ENCODE peak calls at places on chromosomes 16 and 17, in nine cellular contexts. I is neural progenitor cell, B is hepatocyte, M is fibroblast of lung, E is HCT116, X is MM.1S, Y is K562, L is GM23338, C is GM12878. H is an unnamed sample. For H3K4me1, the result is how much of the 10 kb centered on the place peaks cover.

GRCh38 chr16:89602273-89602951 is 11.0 kb upstream of the DPEP1 start:
- DNase-seq in I (peak), B (peak), M (peak), E (peak), X (no peak), Y (peak), L (peak), C (no peak), H (peak)

GRCh38 chr17:31309525-31309924 is 4.3 kb downstream of the EVI2B start:
- DNase-seq in I (no peak), B (no peak), M (no peak), E (no peak), X (peak), Y (no peak), L (no peak), C (peak), H (no peak)

GRCh38 chr17:40139566-40140058 is 725 bp upstream of the CASC3 start:
- DNase-seq in I (no peak), B (no peak), M (no peak), E (no peak), X (no peak), Y (no peak), L (no peak), C (no peak), H (no peak)

GRCh38 chr16:22320572-22321339 is 23.5 kb downstream of the POLR3E start:
- DNase-seq in I (no peak), B (no peak), M (no peak), E (no peak), X (no peak), Y (no peak), L (no peak), C (no peak), H (no peak)

GRCh38 chr16:11583889-11584565 is 2.7 kb downstream of the LITAF start:
- DNase-seq in I (no peak), B (no peak), M (no peak), E (no peak), X (peak), Y (no peak), L (no peak), C (no peak), H (no peak)

GRCh38 chr17:35943537-35943936 is at the start of gene LYZL6:
- DNase-seq in I (no peak), B (no peak), M (no peak), E (no peak), X (no peak), Y (no peak), L (no peak), C (no peak), H (no peak)

GRCh38 chr16:1791943-1792812 is 1.3 kb downstream of the IGFALS start:
- DNase-seq in I (no peak), B (peak), M (no peak), E (no peak), X (no peak), Y (no peak), L (no peak), C (no peak), H (no peak)

GRCh38 chr16:30893744-30894539 is at the start of gene BCL7C:
- DNase-seq in I (peak), B (peak), M (peak), E (peak), X (peak), Y (peak), L (peak), C (no peak), H (peak)

GRCh38 chr17:16877102-16877501 is 94.8 kb downstream of the TNFRSF13B start:
- DNase-seq in I (no peak), B (no peak), M (no peak), E (no peak), X (no peak), Y (no peak), L (no peak), C (no peak), H (no peak)

GRCh38 chr17:60548990-60549389 is 22.9 kb upstream of the APPBP2 start:
- DNase-seq in I (no peak), B (no peak), M (no peak), E (no peak), X (no peak), Y (no peak), L (no peak), C (no peak), H (no peak)

GRCh38 chr17:16439303-16439791 is 24.0 kb downstream of the TRPV2 start:
- DNase-seq in I (no peak), B (no peak), M (no peak), E (no peak), X (peak), Y (peak), L (no peak), C (no peak), H (no peak)

GRCh38 chr17:39208893-39209292 is 8.8 kb downstream of the RPL19 start:
- DNase-seq in I (peak), B (no peak), M (peak), E (no peak), X (peak), Y (peak), L (no peak), C (no peak), H (peak)

GRCh38 chr16:84692451-84692850 is 7.3 kb upstream of the USP10 start:
- DNase-seq in I (no peak), B (no peak), M (no peak), E (no peak), X (no peak), Y (no peak), L (no peak), C (no peak), H (no peak)

GRCh38 chr17:39927928-39928867 is 666 bp downstream of the LRRC3C start:
- DNase-seq in I (peak), B (peak), M (no peak), E (no peak), X (peak), Y (peak), L (peak), C (no peak), H (no peak)

GRCh38 chr16:2486645-2487516 is 12.0 kb downstream of the TBC1D24 start:
- DNase-seq in I (peak), B (no peak), M (no peak), E (no peak), X (no peak), Y (no peak), L (no peak), C (peak), H (no peak)

GRCh38 chr16:81740163-81740562 is 38.9 kb upstream of the PLCG2 start:
- DNase-seq in I (no peak), B (no peak), M (no peak), E (no peak), X (peak), Y (peak), L (peak), C (peak), H (no peak)

GRCh38 chr16:88726981-88727380 is 20.7 kb downstream of the CTU2 start:
- DNase-seq in I (no peak), B (no peak), M (no peak), E (no peak), X (no peak), Y (no peak), L (no peak), C (no peak), H (no peak)

GRCh38 chr16:67708368-67708771 is 10.7 kb downstream of the GFOD2 start:
- DNase-seq in I (no peak), B (no peak), M (peak), E (no peak), X (no peak), Y (no peak), L (no peak), C (no peak), H (no peak)

GRCh38 chr17:72978593-72979218 is 113.8 kb downstream of the SLC39A11 start:
- DNase-seq in I (no peak), B (no peak), M (no peak), E (no peak), X (no peak), Y (peak), L (no peak), C (no peak), H (no peak)

GRCh38 chr17:6997171-6997570 is 1.3 kb downstream of the ALOX12 start:
- DNase-seq in I (no peak), B (no peak), M (no peak), E (no peak), X (no peak), Y (no peak), L (no peak), C (no peak), H (no peak)

GRCh38 chr17:66229783-66230538 is 746 bp upstream of the APOH start:
- DNase-seq in I (no peak), B (no peak), M (no peak), E (no peak), X (no peak), Y (no peak), L (no peak), C (no peak), H (no peak)

GRCh38 chr17:8237175-8237574 is 10.7 kb downstream of the CTC1 start:
- DNase-seq in I (no peak), B (peak), M (no peak), E (no peak), X (no peak), Y (peak), L (no peak), C (no peak), H (no peak)

GRCh38 chr16:635573-636205 is 416 bp downstream of the METTL26 start:
- DNase-seq in I (no peak), B (no peak), M (no peak), E (no peak), X (no peak), Y (peak), L (no peak), C (no peak), H (peak)

GRCh38 chr16:633336-634050 is 2.6 kb downstream of the METTL26 start:
- DNase-seq in I (no peak), B (no peak), M (no peak), E (no peak), X (no peak), Y (no peak), L (no peak), C (no peak), H (no peak)

GRCh38 chr16:636206-637080 is at the start of gene METTL26:
- DNase-seq in I (peak), B (peak), M (peak), E (peak), X (peak), Y (peak), L (peak), C (peak), H (peak)

GRCh38 chr16:634051-634670 is 1.9 kb downstream of the METTL26 start:
- DNase-seq in I (no peak), B (no peak), M (no peak), E (no peak), X (no peak), Y (no peak), L (no peak), C (no peak), H (no peak)

GRCh38 chr16:634996-635395 is 1.1 kb downstream of the METTL26 start:
- DNase-seq in I (no peak), B (no peak), M (no peak), E (no peak), X (no peak), Y (no peak), L (no peak), C (no peak), H (no peak)
- H3K4me2 ChIP-seq in I (peak), B (peak), M (peak), E (peak), X (peak), Y (peak), L (peak), C (peak), H (peak)

GRCh38 chr16:87342978-87343752 is 26.0 kb upstream of the C16orf95 start:
- DNase-seq in I (peak), B (no peak), M (no peak), E (no peak), X (no peak), Y (no peak), L (no peak), C (no peak), H (no peak)

GRCh38 chr16:87344165-87344930 is 27.2 kb upstream of the C16orf95 start:
- DNase-seq in I (no peak), B (no peak), M (no peak), E (no peak), X (no peak), Y (no peak), L (no peak), C (no peak), H (no peak)

GRCh38 chr16:87340198-87340597 is 23.0 kb upstream of the C16orf95 start:
- DNase-seq in I (no peak), B (no peak), M (no peak), E (no peak), X (no peak), Y (no peak), L (no peak), C (no peak), H (no peak)

GRCh38 chr16:87343753-87344050 is 26.5 kb upstream of the C16orf95 start:
- DNase-seq in I (no peak), B (no peak), M (no peak), E (no peak), X (no peak), Y (no peak), L (no peak), C (no peak), H (no peak)

DNA sequence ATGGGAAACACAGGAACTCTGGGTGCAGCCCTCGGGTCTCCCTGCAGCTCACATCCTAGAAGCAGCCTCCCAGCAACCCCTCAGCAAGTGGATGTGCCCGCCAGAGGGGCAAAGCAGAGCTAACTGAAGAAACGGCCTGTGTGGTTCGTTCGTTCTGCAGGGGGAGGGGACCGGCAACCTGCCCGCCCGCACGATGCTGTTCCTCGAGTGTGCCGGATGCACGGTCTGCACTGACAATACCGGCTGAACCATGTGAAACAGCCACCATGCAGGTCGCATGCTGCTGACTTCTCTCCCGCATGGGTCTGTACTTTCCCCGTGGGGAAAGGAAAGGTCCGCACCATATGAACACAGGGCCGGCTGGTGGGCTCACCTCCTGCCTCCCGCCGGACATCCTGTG is 25.3 kb upstream of the C16orf95 start:
- DNase-seq in I (no peak), B (no peak), M (no peak), E (no peak), X (no peak), Y (no peak), L (no peak), C (no peak), H (no peak)
- TF ChIP-seq CTCF in I (no peak), B (no peak), M (no peak), E (no peak), X (no peak), Y (no peak), L (no peak), C (no peak), H (no peak)

DNA sequence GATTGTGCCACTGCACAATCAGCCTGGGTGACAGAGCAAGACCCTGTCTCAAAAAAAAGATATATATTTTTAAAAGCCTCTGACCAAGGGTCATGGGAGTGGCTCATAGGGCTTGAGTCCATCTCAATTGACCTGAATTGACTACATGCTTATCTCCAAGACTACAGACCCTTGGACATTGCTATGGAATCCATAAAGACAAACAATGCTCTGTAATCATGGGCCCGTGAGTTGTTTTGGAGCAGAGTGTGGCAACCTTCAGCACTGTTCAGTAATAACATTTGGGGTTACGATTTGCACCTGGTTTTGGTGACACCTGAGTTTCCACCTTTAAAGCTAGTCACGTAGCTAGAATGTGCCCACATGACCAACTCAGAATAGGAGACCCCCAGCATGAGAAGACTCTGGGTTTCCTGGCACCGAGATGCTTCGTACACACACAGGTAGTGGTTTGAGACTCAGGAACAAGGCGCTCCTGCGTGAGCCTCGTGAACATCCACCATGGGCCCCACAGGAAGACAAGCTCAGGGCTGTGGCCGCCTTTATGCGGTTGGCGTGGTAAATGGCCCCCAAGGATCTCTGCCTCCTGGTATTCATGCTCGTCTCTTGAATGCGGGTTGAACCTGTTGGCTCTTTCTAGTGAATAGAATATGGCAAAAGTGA is 66.6 kb upstream of the RPH3AL start:
- DNase-seq in I (no peak), B (peak), M (no peak), E (no peak), X (no peak), Y (no peak), L (no peak), C (no peak), H (peak)
- H3K4me1 ChIP-seq in I (under half), B (under half), M (under half), E (under half), X (under half), Y (under half), L (under half), C (under half), H (under half)

DNA sequence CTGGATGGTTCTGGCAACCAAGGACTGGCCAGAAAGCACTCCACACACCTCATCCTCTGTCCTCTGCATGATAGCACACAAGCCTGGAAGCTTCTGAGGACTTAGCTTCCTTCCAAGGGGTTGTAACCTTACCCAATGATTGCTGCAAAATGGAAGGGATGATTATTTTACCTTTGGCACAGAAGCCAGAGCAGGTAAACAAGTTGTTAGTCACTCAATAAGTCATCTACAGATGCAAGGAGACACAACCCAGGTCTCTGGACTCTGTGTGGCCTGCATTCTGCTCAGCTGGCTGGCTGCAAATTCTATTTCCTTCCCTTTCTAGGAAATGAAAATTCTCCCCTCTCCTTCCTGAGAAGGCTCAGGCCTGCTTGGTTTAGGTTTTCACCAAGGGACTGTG is 26.7 kb upstream of the DYNLL2 start:
- DNase-seq in I (no peak), B (no peak), M (no peak), E (no peak), X (no peak), Y (no peak), L (no peak), C (no peak), H (no peak)
- H3K4me2 ChIP-seq in I (no peak), B (no peak), M (no peak), E (no peak), X (no peak), Y (no peak), L (no peak), C (no peak), H (no peak)

GRCh38 chr17:74852237-74853047 is 7.2 kb downstream of the GRIN2C start:
- DNase-seq in I (peak), B (peak), M (no peak), E (peak), X (peak), Y (peak), L (peak), C (no peak), H (peak)

GRCh38 chr17:74848656-74849399 is 10.9 kb downstream of the GRIN2C start:
- DNase-seq in I (no peak), B (no peak), M (no peak), E (no peak), X (no peak), Y (no peak), L (no peak), C (no peak), H (no peak)

GRCh38 chr17:74851612-74852236 is 8.0 kb downstream of the GRIN2C start:
- DNase-seq in I (no peak), B (no peak), M (no peak), E (no peak), X (no peak), Y (no peak), L (peak), C (no peak), H (no peak)

GRCh38 chr17:74850914-74851313 is 8.8 kb downstream of the GRIN2C start:
- DNase-seq in I (no peak), B (no peak), M (no peak), E (no peak), X (no peak), Y (no peak), L (no peak), C (no peak), H (no peak)

GRCh38 chr17:74850310-74850709 is 9.4 kb downstream of the GRIN2C start:
- DNase-seq in I (no peak), B (no peak), M (no peak), E (no peak), X (no peak), Y (no peak), L (no peak), C (no peak), H (no peak)
- TF ChIP-seq CTCF in I (no peak), B (no peak), M (no peak), E (no peak), X (no peak), Y (no peak), L (no peak), C (no peak), H (no peak)

DNA sequence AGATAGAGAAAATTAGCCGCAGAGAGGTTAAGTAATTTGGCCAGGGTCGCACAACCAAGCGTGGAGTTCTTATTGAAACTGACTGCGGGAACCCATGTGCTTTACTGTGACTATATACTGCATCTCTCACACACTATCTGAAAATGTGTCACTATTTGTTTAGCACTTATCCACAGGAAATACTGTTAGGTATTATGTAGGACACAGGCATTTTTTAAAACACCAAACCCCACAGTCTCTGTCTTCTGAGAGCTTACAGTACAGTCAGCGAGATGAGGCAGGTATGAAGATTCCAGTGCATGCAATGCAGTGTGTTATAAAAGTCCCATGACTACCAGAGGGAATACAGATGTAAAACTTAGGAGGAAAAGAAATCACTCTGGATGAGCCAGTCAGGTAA is 11.3 kb downstream of the RBL2 start:
- DNase-seq in I (no peak), B (no peak), M (no peak), E (no peak), X (no peak), Y (no peak), L (no peak), C (no peak), H (no peak)
- H3K4me1 ChIP-seq in I (under half), B (under half), M (under half), E (under half), X (under half), Y (under half), L (under half), C (under half), H (under half)

GRCh38 chr16:12673466-12673865 is 130.2 kb downstream of the CPPED1 start:
- DNase-seq in I (no peak), B (no peak), M (no peak), E (no peak), X (no peak), Y (no peak), L (no peak), C (no peak), H (no peak)

GRCh38 chr16:12674524-12674923 is 129.2 kb downstream of the CPPED1 start:
- DNase-seq in I (no peak), B (no peak), M (no peak), E (no peak), X (no peak), Y (no peak), L (no peak), C (no peak), H (no peak)

GRCh38 chr16:12672986-12673385 is 130.7 kb downstream of the CPPED1 start:
- DNase-seq in I (no peak), B (no peak), M (no peak), E (no peak), X (no peak), Y (no peak), L (no peak), C (no peak), H (no peak)

GRCh38 chr16:12675852-12676251 is 127.8 kb downstream of the CPPED1 start:
- DNase-seq in I (no peak), B (no peak), M (no peak), E (no peak), X (no peak), Y (peak), L (no peak), C (no peak), H (no peak)

DNA sequence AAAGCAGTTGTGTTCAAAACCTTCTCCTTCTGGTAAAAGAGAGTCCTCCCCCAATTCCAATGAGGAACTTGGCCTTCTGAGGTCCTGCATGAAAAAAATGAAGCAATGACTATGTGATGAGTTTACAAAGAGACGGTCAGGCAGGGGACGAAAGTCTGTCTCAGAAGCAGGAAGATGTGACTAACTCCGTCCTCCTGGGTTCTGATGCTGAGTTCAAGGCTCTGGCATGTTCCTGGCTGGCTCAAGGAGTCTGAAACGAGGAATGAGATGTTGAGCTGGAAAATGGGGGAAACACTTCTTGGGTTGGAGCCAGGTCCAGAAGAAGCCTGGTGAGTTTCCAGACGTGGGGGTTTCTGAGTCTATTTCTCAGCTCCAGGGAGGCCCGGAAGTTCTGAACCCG is 129.6 kb downstream of the CPPED1 start:
- DNase-seq in I (no peak), B (no peak), M (no peak), E (no peak), X (no peak), Y (no peak), L (no peak), C (no peak), H (no peak)
- H3K4me2 ChIP-seq in I (no peak), B (no peak), M (no peak), E (no peak), X (no peak), Y (no peak), L (no peak), C (no peak), H (no peak)

H was measured in DND-41.